ENCODE peak calls at places on chromosomes 2 and 18, in six cellular contexts. S is HCT116, I is transverse colon, Z is endothelial cell of umbilical vein, Y is sigmoid colon, Q is prostate gland. U is an unnamed sample.
A peak's percentile ranks its signal among the peaks of the same experiment; 100 is the strongest.

GRCh38 chr2:239579524-239580198 is 178.8 kb upstream of the HDAC4 start:
- DNase-seq in I (no peak), S (no peak), Y (peak; percentile 12), Q (no peak), Z (no peak), U (peak; percentile 59)

GRCh38 chr2:165015052-165015642 is 59.8 kb upstream of the SLC38A11 start:
- DNase-seq in Z (peak; percentile 61), S (peak; percentile 44), Y (no peak), Q (peak; percentile 33), I (peak; percentile 65), U (peak; percentile 80)

GRCh38 chr2:25165992-25166618 is 2.3 kb downstream of the POMC start:
- DNase-seq in S (peak; percentile 35), I (peak; percentile 68), Y (peak; percentile 37), Z (no peak), Q (no peak), U (peak; percentile 92)

GRCh38 chr2:233100192-233100998 is 40.3 kb downstream of the INPP5D start:
- DNase-seq in Y (no peak), Q (no peak), Z (no peak), S (no peak), I (peak; percentile 56), U (peak; percentile 90)

GRCh38 chr2:217972490-217972889 is 30.3 kb downstream of the TNS1 start:
- DNase-seq in Z (no peak), S (no peak), I (no peak), Y (peak; percentile 80), Q (no peak), U (peak; percentile 25)

GRCh38 chr2:240520143-240520973 is 37.4 kb downstream of the ANKMY1 start:
- DNase-seq in I (no peak), S (no peak), Q (no peak), Y (no peak), Z (no peak), U (peak; percentile 66)

GRCh38 chr2:192993059-192993458 is 798.3 kb upstream of the TMEFF2 start:
- DNase-seq in S (no peak), Y (no peak), I (no peak), Z (no peak), Q (no peak), U (no peak)

GRCh38 chr18:42620585-42620984 is 494.9 kb downstream of the RIT2 start:
- DNase-seq in S (no peak), Q (no peak), Y (no peak), Z (no peak), I (no peak), U (no peak)

GRCh38 chr18:55588876-55589595 is 1.0 kb upstream of the TCF4 start:
- DNase-seq in S (no peak), Y (no peak), Z (peak; percentile 68), Q (no peak), I (no peak), U (no peak)

GRCh38 chr18:55096261-55097026 is 137.2 kb upstream of the CCDC68 start:
- DNase-seq in Q (no peak), S (peak; percentile 32), I (peak; percentile 10), Y (no peak), Z (peak; percentile 64), U (no peak)

GRCh38 chr2:68420254-68420910 is 46.7 kb downstream of the FBXO48 start:
- DNase-seq in Y (no peak), Z (no peak), Q (no peak), S (no peak), I (no peak), U (no peak)

GRCh38 chr18:39842042-39842791 is 2112.8 kb upstream of the PIK3C3 start:
- DNase-seq in Q (no peak), I (no peak), Y (no peak), Z (peak; percentile 3), S (no peak), U (no peak)

GRCh38 chr2:196640031-196640548 is 575 bp downstream of the CCDC150 start:
- DNase-seq in Z (no peak), Q (no peak), I (no peak), S (no peak), Y (no peak), U (no peak)

GRCh38 chr2:28926837-28927236 is 32.4 kb downstream of the WDR43 start:
- DNase-seq in Q (no peak), I (no peak), Y (no peak), Z (no peak), S (no peak), U (no peak)
- TF ChIP-seq POLR2A in Q (no peak), I (no peak), Y (no peak), Z (no peak), S (no peak), U (no peak)

GRCh38 chr2:176088048-176088936 is 4.2 kb upstream of the HOXD13 start:
- DNase-seq in I (peak; percentile 59), Q (no peak), S (peak; percentile 22), Y (no peak), Z (peak; percentile 51), U (no peak)
- TF ChIP-seq POLR2AphosphoS5 in I (no peak), Q (peak; percentile 16), S (no peak), Y (peak; percentile 36), Z (no peak), U (peak; percentile 37)

DNA sequence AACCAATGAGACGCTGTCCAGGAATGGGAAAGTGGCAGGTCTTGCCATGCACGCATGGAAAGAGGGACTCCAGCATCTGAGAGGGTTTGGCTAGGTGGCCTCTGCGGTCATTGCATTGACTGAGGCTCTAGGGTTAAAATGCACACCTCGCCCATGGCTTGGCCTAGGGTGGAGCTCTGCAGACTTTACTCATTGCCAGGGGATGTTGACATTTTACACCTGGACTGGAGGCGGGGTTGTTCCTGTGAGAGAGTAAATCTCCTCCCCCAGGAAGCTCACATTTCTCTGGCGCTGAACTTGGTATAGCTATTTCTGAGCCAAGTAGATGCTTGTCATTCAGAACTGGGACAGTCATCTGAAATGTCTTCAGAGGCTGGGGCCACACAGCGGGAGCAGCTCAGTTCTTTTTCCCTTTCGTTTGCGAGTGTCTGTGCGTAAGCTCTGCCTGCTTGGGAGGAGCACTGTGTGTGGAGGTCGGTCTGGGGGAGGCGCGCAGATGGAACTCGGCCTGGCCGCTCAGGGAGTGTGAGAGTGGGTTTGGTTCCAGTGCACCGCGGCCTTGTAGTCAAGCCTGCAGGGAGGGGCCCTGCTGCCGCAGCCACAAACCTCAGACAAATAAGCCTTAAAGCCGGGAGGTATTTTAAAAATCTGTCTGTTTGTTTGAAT is 76.4 kb downstream of the LPIN1 start:
- DNase-seq in Y (no peak), S (no peak), I (peak; percentile 65), Z (no peak), Q (peak; percentile 43), U (no peak)
- H3K36me3 ChIP-seq in Y (no peaks in the 10 kb centered on the region), S (no peaks in the 10 kb centered on the region), I (peaks cover 9% of the 10 kb centered on the region), Z (peaks cover 11% of the 10 kb centered on the region), Q (no peaks in the 10 kb centered on the region), U (peaks cover 98% of the 10 kb centered on the region)

GRCh38 chr2:85826990-85827878 is 61.6 kb downstream of the ST3GAL5 start:
- DNase-seq in S (peak; percentile 27), Y (peak; percentile 88), Q (peak; percentile 63), Z (peak; percentile 61), I (peak; percentile 79), U (peak; percentile 93)
- TF ChIP-seq POLR2A in S (no peak), Y (no peak), Q (no peak), Z (no peak), I (no peak), U (no peak)

GRCh38 chr2:55616509-55617159 is 788 bp downstream of the PPP4R3B start:
- DNase-seq in Q (peak; percentile 29), I (peak; percentile 37), Y (no peak), Z (peak; percentile 71), S (no peak), U (no peak)
- TF ChIP-seq POLR2AphosphoS5 in Q (no peak), I (no peak), Y (no peak), Z (no peak), S (peak; percentile 11), U (no peak)

U was measured in spleen.